ENCODE peak calls at places on chromosomes 13 and 19, in four cellular contexts. One of them, this sample, is unnamed.

GRCh38 chr19:48549380-48549779 is 2.6 kb upstream of the SULT2B1 start:
- DNase-seq in A549: no peak
- DNase-seq in GM12878: no peak
- DNase-seq in K562: no peak
- DNase-seq in this sample: no peak

GRCh38 chr19:5926641-5927438 is 12.8 kb downstream of the CAPS start:
- DNase-seq in A549: no peak
- DNase-seq in GM12878: no peak
- DNase-seq in K562: no peak
- DNase-seq in this sample: no peak

GRCh38 chr13:98556968-98557591 is 19.8 kb downstream of the STK24 start:
- DNase-seq in A549: no peak
- DNase-seq in GM12878: no peak
- DNase-seq in K562: peak
- DNase-seq in this sample: no peak

GRCh38 chr19:39676004-39676403 is 20.3 kb downstream of the LGALS16 start:
- DNase-seq in A549: peak
- DNase-seq in GM12878: peak
- DNase-seq in K562: no peak
- DNase-seq in this sample: no peak

GRCh38 chr19:29292562-29292961 is 79.6 kb upstream of the UQCRFS1 start:
- DNase-seq in A549: no peak
- DNase-seq in GM12878: no peak
- DNase-seq in K562: no peak
- DNase-seq in this sample: no peak

GRCh38 chr13:112120031-112120373 is 53.1 kb downstream of the SOX1 start:
- DNase-seq in A549: no peak
- DNase-seq in GM12878: no peak
- DNase-seq in K562: no peak
- DNase-seq in this sample: no peak

GRCh38 chr19:7540761-7541480 is 5.4 kb downstream of the PNPLA6 start:
- DNase-seq in A549: peak
- DNase-seq in GM12878: no peak
- DNase-seq in K562: peak
- DNase-seq in this sample: no peak

GRCh38 chr19:46955114-46955812 is 64.4 kb upstream of the NPAS1 start:
- DNase-seq in A549: no peak
- DNase-seq in GM12878: no peak
- DNase-seq in K562: peak
- DNase-seq in this sample: peak

GRCh38 chr19:51564791-51565190 is 6.3 kb upstream of the ZNF175 start:
- DNase-seq in A549: no peak
- DNase-seq in GM12878: no peak
- DNase-seq in K562: peak
- DNase-seq in this sample: no peak
- TF ChIP-seq HDAC2 in A549: no peak
- TF ChIP-seq HDAC2 in GM12878: no peak
- TF ChIP-seq HDAC2 in K562: no peak
- TF ChIP-seq HDAC2 in this sample: no peak

DNA sequence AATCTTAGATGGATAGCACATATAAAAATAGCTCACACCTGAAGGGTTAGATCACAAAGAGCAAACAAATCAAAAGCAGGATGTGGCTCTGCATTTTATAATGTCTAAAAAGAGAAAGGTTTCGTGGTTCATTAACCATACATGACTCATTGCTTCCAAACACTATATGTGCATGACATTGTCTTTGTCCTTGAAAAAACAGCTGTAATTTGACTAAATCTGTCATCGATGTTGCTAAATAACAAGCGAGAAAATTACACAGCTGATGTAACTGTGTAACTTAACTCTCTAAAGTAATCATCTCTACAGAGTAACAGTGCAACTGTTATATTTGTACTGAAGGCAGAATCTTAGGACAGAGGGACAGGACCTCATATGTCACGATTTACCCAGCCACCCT is 383.1 kb upstream of the GPC6 start:
- DNase-seq in A549: no peak
- DNase-seq in GM12878: no peak
- DNase-seq in K562: no peak
- DNase-seq in this sample: no peak
- TF ChIP-seq HDAC2 in A549: no peak
- TF ChIP-seq HDAC2 in GM12878: no peak
- TF ChIP-seq HDAC2 in K562: no peak
- TF ChIP-seq HDAC2 in this sample: no peak

GRCh38 chr13:66424417-66424816 is 805.7 kb downstream of the PCDH9 start:
- DNase-seq in A549: no peak
- DNase-seq in GM12878: no peak
- DNase-seq in K562: no peak
- DNase-seq in this sample: no peak
- TF ChIP-seq HDAC2 in A549: no peak
- TF ChIP-seq HDAC2 in GM12878: no peak
- TF ChIP-seq HDAC2 in K562: no peak
- TF ChIP-seq HDAC2 in this sample: no peak

GRCh38 chr13:110480161-110480560 is 81.4 kb downstream of the RAB20 start:
- DNase-seq in A549: no peak
- DNase-seq in GM12878: no peak
- DNase-seq in K562: no peak
- DNase-seq in this sample: no peak
- TF ChIP-seq HDAC2 in A549: no peak
- TF ChIP-seq HDAC2 in GM12878: no peak
- TF ChIP-seq HDAC2 in K562: no peak
- TF ChIP-seq HDAC2 in this sample: no peak

GRCh38 chr13:106567421-106568224 is at the start of gene ARGLU1:
- DNase-seq in A549: peak
- DNase-seq in GM12878: peak
- DNase-seq in K562: peak
- DNase-seq in this sample: peak

GRCh38 chr13:106568225-106569003 is 477 bp upstream of the ARGLU1 start:
- DNase-seq in A549: no peak
- DNase-seq in GM12878: no peak
- DNase-seq in K562: peak
- DNase-seq in this sample: peak

GRCh38 chr13:106569233-106570095 is 1.5 kb upstream of the ARGLU1 start:
- DNase-seq in A549: no peak
- DNase-seq in GM12878: no peak
- DNase-seq in K562: peak
- DNase-seq in this sample: no peak

GRCh38 chr13:106565127-106565775 is 2.7 kb downstream of the ARGLU1 start:
- DNase-seq in A549: no peak
- DNase-seq in GM12878: no peak
- DNase-seq in K562: no peak
- DNase-seq in this sample: no peak

GRCh38 chr13:106566682-106567420 is 1.1 kb downstream of the ARGLU1 start:
- DNase-seq in A549: peak
- DNase-seq in GM12878: no peak
- DNase-seq in K562: peak
- DNase-seq in this sample: peak
- TF ChIP-seq HDAC2 in A549: no peak
- TF ChIP-seq HDAC2 in GM12878: no peak
- TF ChIP-seq HDAC2 in K562: no peak
- TF ChIP-seq HDAC2 in this sample: no peak

GRCh38 chr13:74570834-74571233 is 436.6 kb upstream of the KLF12 start:
- DNase-seq in A549: no peak
- DNase-seq in GM12878: no peak
- DNase-seq in K562: no peak
- DNase-seq in this sample: no peak
- TF ChIP-seq HDAC2 in A549: no peak
- TF ChIP-seq HDAC2 in GM12878: no peak
- TF ChIP-seq HDAC2 in K562: no peak
- TF ChIP-seq HDAC2 in this sample: no peak

GRCh38 chr19:35268546-35269424 is at the start of gene USF2:
- DNase-seq in A549: peak
- DNase-seq in GM12878: no peak
- DNase-seq in K562: peak
- DNase-seq in this sample: peak
- TF ChIP-seq HDAC2 in A549: no peak
- TF ChIP-seq HDAC2 in GM12878: no peak
- TF ChIP-seq HDAC2 in K562: no peak
- TF ChIP-seq HDAC2 in this sample: no peak

This sample was measured in HepG2.